ENCODE peak calls at places on chromosome 6, in eight cellular contexts. One of them, this sample, is unnamed.

GRCh38 chr6:167815296-167815980 is 11.3 kb upstream of the AFDN start:
- DNase-seq in fibroblast of the aortic adventitia: no peak
- DNase-seq in CD14-positive monocyte: no peak
- DNase-seq in choroid plexus epithelial cell: no peak
- DNase-seq in A549: no peak
- DNase-seq in heart right ventricle: no peak
- DNase-seq in nephron progenitor cell: no peak
- DNase-seq in MCF 10A: no peak
- DNase-seq in this sample: no peak

GRCh38 chr6:24854077-24854670 is 55.5 kb upstream of the ARMH2 start:
- DNase-seq in CD14-positive monocyte: no peak
- DNase-seq in fibroblast of the aortic adventitia: no peak
- DNase-seq in nephron progenitor cell: no peak
- DNase-seq in choroid plexus epithelial cell: no peak
- DNase-seq in heart right ventricle: no peak
- DNase-seq in A549: no peak
- DNase-seq in MCF 10A: no peak
- DNase-seq in this sample: no peak

GRCh38 chr6:150251566-150252186 is 108.8 kb downstream of the PPP1R14C start:
- DNase-seq in MCF 10A: no peak
- DNase-seq in heart right ventricle: no peak
- DNase-seq in fibroblast of the aortic adventitia: no peak
- DNase-seq in nephron progenitor cell: no peak
- DNase-seq in CD14-positive monocyte: no peak
- DNase-seq in A549: no peak
- DNase-seq in choroid plexus epithelial cell: no peak
- DNase-seq in this sample: peak; percentile 25

GRCh38 chr6:6654599-6655575 is 66.4 kb downstream of the LY86 start:
- DNase-seq in choroid plexus epithelial cell: no peak
- DNase-seq in fibroblast of the aortic adventitia: peak; percentile 79
- DNase-seq in MCF 10A: no peak
- DNase-seq in heart right ventricle: no peak
- DNase-seq in A549: no peak
- DNase-seq in CD14-positive monocyte: no peak
- DNase-seq in nephron progenitor cell: no peak
- DNase-seq in this sample: no peak

GRCh38 chr6:111992851-111993250 is 61.1 kb upstream of the CCN6 start:
- DNase-seq in A549: no peak
- DNase-seq in heart right ventricle: no peak
- DNase-seq in CD14-positive monocyte: peak; percentile 64
- DNase-seq in choroid plexus epithelial cell: peak; percentile 56
- DNase-seq in fibroblast of the aortic adventitia: no peak
- DNase-seq in MCF 10A: no peak
- DNase-seq in nephron progenitor cell: no peak
- DNase-seq in this sample: peak; percentile 55

GRCh38 chr6:169950558-169950957 is 199.1 kb downstream of the ERMARD start:
- DNase-seq in heart right ventricle: no peak
- DNase-seq in choroid plexus epithelial cell: peak; percentile 10
- DNase-seq in MCF 10A: peak; percentile 45
- DNase-seq in fibroblast of the aortic adventitia: no peak
- DNase-seq in A549: peak; percentile 22
- DNase-seq in CD14-positive monocyte: no peak
- DNase-seq in nephron progenitor cell: no peak
- DNase-seq in this sample: no peak

GRCh38 chr6:170134077-170135040 is 156.5 kb downstream of the DLL1 start:
- DNase-seq in A549: no peak
- DNase-seq in nephron progenitor cell: no peak
- DNase-seq in heart right ventricle: peak; percentile 39
- DNase-seq in choroid plexus epithelial cell: no peak
- DNase-seq in fibroblast of the aortic adventitia: peak; percentile 11
- DNase-seq in MCF 10A: no peak
- DNase-seq in CD14-positive monocyte: peak; percentile 42
- DNase-seq in this sample: no peak

GRCh38 chr6:32588156-32588555 is 1.5 kb downstream of the HLA-DRB1 start:
- DNase-seq in fibroblast of the aortic adventitia: no peak
- DNase-seq in MCF 10A: no peak
- DNase-seq in heart right ventricle: no peak
- DNase-seq in choroid plexus epithelial cell: no peak
- DNase-seq in nephron progenitor cell: no peak
- DNase-seq in A549: no peak
- DNase-seq in CD14-positive monocyte: no peak
- DNase-seq in this sample: no peak

GRCh38 chr6:70221025-70221714 is 81.7 kb downstream of the COL9A1 start:
- DNase-seq in CD14-positive monocyte: no peak
- DNase-seq in A549: peak; percentile 12
- DNase-seq in fibroblast of the aortic adventitia: peak; percentile 39
- DNase-seq in MCF 10A: peak; percentile 33
- DNase-seq in heart right ventricle: no peak
- DNase-seq in choroid plexus epithelial cell: peak; percentile 53
- DNase-seq in nephron progenitor cell: peak; percentile 22
- DNase-seq in this sample: peak; percentile 42

GRCh38 chr6:41306187-41306854 is 19.8 kb upstream of the TREM1 start:
- DNase-seq in A549: peak; percentile 52
- DNase-seq in choroid plexus epithelial cell: peak; percentile 74
- DNase-seq in heart right ventricle: no peak
- DNase-seq in MCF 10A: peak; percentile 72
- DNase-seq in fibroblast of the aortic adventitia: peak; percentile 59
- DNase-seq in CD14-positive monocyte: no peak
- DNase-seq in nephron progenitor cell: peak; percentile 49
- DNase-seq in this sample: peak; percentile 36

GRCh38 chr6:135586388-135586787 is 88.8 kb upstream of the AHI1 start:
- DNase-seq in A549: no peak
- DNase-seq in heart right ventricle: no peak
- DNase-seq in fibroblast of the aortic adventitia: peak; percentile 39
- DNase-seq in nephron progenitor cell: no peak
- DNase-seq in MCF 10A: no peak
- DNase-seq in CD14-positive monocyte: no peak
- DNase-seq in choroid plexus epithelial cell: no peak
- DNase-seq in this sample: no peak

GRCh38 chr6:43143235-43144124 is 27.6 kb upstream of the SRF start:
- DNase-seq in choroid plexus epithelial cell: peak; percentile 96
- DNase-seq in A549: peak; percentile 59
- DNase-seq in nephron progenitor cell: peak; percentile 87
- DNase-seq in MCF 10A: peak; percentile 80
- DNase-seq in fibroblast of the aortic adventitia: peak; percentile 92
- DNase-seq in heart right ventricle: peak; percentile 88
- DNase-seq in CD14-positive monocyte: no peak
- DNase-seq in this sample: peak; percentile 92

GRCh38 chr6:158770533-158770932 is 48.6 kb downstream of the EZR start:
- DNase-seq in nephron progenitor cell: no peak
- DNase-seq in A549: no peak
- DNase-seq in fibroblast of the aortic adventitia: peak; percentile 12
- DNase-seq in CD14-positive monocyte: no peak
- DNase-seq in MCF 10A: no peak
- DNase-seq in choroid plexus epithelial cell: no peak
- DNase-seq in heart right ventricle: peak; percentile 54
- DNase-seq in this sample: no peak

GRCh38 chr6:40695114-40695513 is 108.0 kb upstream of the LRFN2 start:
- DNase-seq in nephron progenitor cell: no peak
- DNase-seq in choroid plexus epithelial cell: peak; percentile 46
- DNase-seq in heart right ventricle: no peak
- DNase-seq in A549: peak; percentile 6
- DNase-seq in fibroblast of the aortic adventitia: no peak
- DNase-seq in MCF 10A: no peak
- DNase-seq in CD14-positive monocyte: no peak
- DNase-seq in this sample: no peak

GRCh38 chr6:140475086-140475485 is 1100.6 kb upstream of the CITED2 start:
- DNase-seq in MCF 10A: peak; percentile 53
- DNase-seq in A549: no peak
- DNase-seq in heart right ventricle: no peak
- DNase-seq in choroid plexus epithelial cell: peak; percentile 46
- DNase-seq in CD14-positive monocyte: no peak
- DNase-seq in fibroblast of the aortic adventitia: no peak
- DNase-seq in nephron progenitor cell: no peak
- DNase-seq in this sample: peak; percentile 38

GRCh38 chr6:155483858-155484257 is 28.2 kb upstream of the NOX3 start:
- DNase-seq in heart right ventricle: no peak
- DNase-seq in MCF 10A: peak; percentile 47
- DNase-seq in A549: no peak
- DNase-seq in choroid plexus epithelial cell: peak; percentile 81
- DNase-seq in fibroblast of the aortic adventitia: peak; percentile 92
- DNase-seq in CD14-positive monocyte: no peak
- DNase-seq in nephron progenitor cell: no peak
- DNase-seq in this sample: peak; percentile 45

GRCh38 chr6:135311446-135312200 is 130.5 kb downstream of the MYB start:
- DNase-seq in A549: no peak
- DNase-seq in MCF 10A: no peak
- DNase-seq in fibroblast of the aortic adventitia: no peak
- DNase-seq in choroid plexus epithelial cell: no peak
- DNase-seq in CD14-positive monocyte: no peak
- DNase-seq in heart right ventricle: no peak
- DNase-seq in nephron progenitor cell: no peak
- DNase-seq in this sample: no peak

GRCh38 chr6:130364224-130364780 is 1.5 kb upstream of the TMEM200A start:
- DNase-seq in MCF 10A: no peak
- DNase-seq in A549: no peak
- DNase-seq in fibroblast of the aortic adventitia: no peak
- DNase-seq in nephron progenitor cell: no peak
- DNase-seq in heart right ventricle: no peak
- DNase-seq in CD14-positive monocyte: no peak
- DNase-seq in choroid plexus epithelial cell: no peak
- DNase-seq in this sample: no peak

GRCh38 chr6:42532038-42532669 is 31.7 kb upstream of the UBR2 start:
- DNase-seq in MCF 10A: peak; percentile 74
- DNase-seq in CD14-positive monocyte: no peak
- DNase-seq in fibroblast of the aortic adventitia: peak; percentile 79
- DNase-seq in A549: peak; percentile 77
- DNase-seq in nephron progenitor cell: peak; percentile 27
- DNase-seq in choroid plexus epithelial cell: peak; percentile 80
- DNase-seq in heart right ventricle: no peak
- DNase-seq in this sample: peak; percentile 66

GRCh38 chr6:118509009-118509617 is 39.0 kb upstream of the PLN start:
- DNase-seq in nephron progenitor cell: no peak
- DNase-seq in choroid plexus epithelial cell: peak; percentile 76
- DNase-seq in MCF 10A: peak; percentile 43
- DNase-seq in CD14-positive monocyte: no peak
- DNase-seq in heart right ventricle: no peak
- DNase-seq in A549: peak; percentile 30
- DNase-seq in fibroblast of the aortic adventitia: peak; percentile 52
- DNase-seq in this sample: peak; percentile 54

GRCh38 chr6:41901882-41902519 is 6.8 kb upstream of the USP49 start:
- DNase-seq in MCF 10A: peak; percentile 45
- DNase-seq in fibroblast of the aortic adventitia: no peak
- DNase-seq in CD14-positive monocyte: no peak
- DNase-seq in nephron progenitor cell: no peak
- DNase-seq in heart right ventricle: no peak
- DNase-seq in A549: peak; percentile 52
- DNase-seq in choroid plexus epithelial cell: peak; percentile 67
- DNase-seq in this sample: no peak

GRCh38 chr6:33724281-33725023 is 13.0 kb upstream of the UQCC2 start:
- DNase-seq in CD14-positive monocyte: no peak
- DNase-seq in nephron progenitor cell: no peak
- DNase-seq in A549: no peak
- DNase-seq in choroid plexus epithelial cell: no peak
- DNase-seq in heart right ventricle: no peak
- DNase-seq in fibroblast of the aortic adventitia: no peak
- DNase-seq in MCF 10A: no peak
- DNase-seq in this sample: no peak

GRCh38 chr6:71012871-71013456 is 56.1 kb upstream of the B3GAT2 start:
- DNase-seq in MCF 10A: peak; percentile 73
- DNase-seq in nephron progenitor cell: peak; percentile 35
- DNase-seq in CD14-positive monocyte: no peak
- DNase-seq in heart right ventricle: no peak
- DNase-seq in fibroblast of the aortic adventitia: peak; percentile 63
- DNase-seq in A549: peak; percentile 45
- DNase-seq in choroid plexus epithelial cell: peak; percentile 76
- DNase-seq in this sample: peak; percentile 49

GRCh38 chr6:39625209-39625608 is 100.0 kb downstream of the KIF6 start:
- DNase-seq in CD14-positive monocyte: no peak
- DNase-seq in fibroblast of the aortic adventitia: no peak
- DNase-seq in MCF 10A: no peak
- DNase-seq in choroid plexus epithelial cell: no peak
- DNase-seq in nephron progenitor cell: no peak
- DNase-seq in A549: no peak
- DNase-seq in heart right ventricle: no peak
- DNase-seq in this sample: no peak

GRCh38 chr6:36596359-36596758 is 2.2 kb downstream of the SRSF3 start:
- DNase-seq in A549: no peak
- DNase-seq in choroid plexus epithelial cell: no peak
- DNase-seq in MCF 10A: no peak
- DNase-seq in CD14-positive monocyte: no peak
- DNase-seq in fibroblast of the aortic adventitia: no peak
- DNase-seq in nephron progenitor cell: no peak
- DNase-seq in heart right ventricle: no peak
- DNase-seq in this sample: no peak

DNA sequence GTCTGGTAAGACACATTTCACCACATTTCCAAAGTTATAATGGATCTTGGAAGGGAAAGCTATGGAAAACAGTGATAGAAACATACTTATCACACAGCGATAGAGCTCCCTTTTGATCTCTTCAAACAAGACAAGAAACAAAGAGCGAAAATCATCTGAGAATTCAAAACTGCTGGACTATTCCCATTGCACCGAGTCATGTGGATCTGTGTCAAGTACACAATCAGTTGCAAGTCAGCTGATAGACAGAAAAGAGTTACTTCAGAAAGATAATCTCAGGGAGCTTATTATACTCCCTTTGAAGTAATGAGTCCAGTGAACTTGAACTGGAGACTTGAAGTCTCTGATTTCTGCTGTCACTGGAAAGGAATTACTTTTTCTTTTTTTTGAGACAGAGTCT is 89.7 kb upstream of the GCM1 start:
- DNase-seq in heart right ventricle: no peak
- DNase-seq in fibroblast of the aortic adventitia: no peak
- DNase-seq in CD14-positive monocyte: no peak
- DNase-seq in choroid plexus epithelial cell: no peak
- DNase-seq in nephron progenitor cell: no peak
- DNase-seq in A549: no peak
- DNase-seq in MCF 10A: no peak
- DNase-seq in this sample: no peak
- TF ChIP-seq CTCF in heart right ventricle: no peak
- TF ChIP-seq CTCF in fibroblast of the aortic adventitia: no peak
- TF ChIP-seq CTCF in CD14-positive monocyte: no peak
- TF ChIP-seq CTCF in choroid plexus epithelial cell: no peak
- TF ChIP-seq CTCF in nephron progenitor cell: no peak
- TF ChIP-seq CTCF in A549: no peak
- TF ChIP-seq CTCF in MCF 10A: no peak
- TF ChIP-seq CTCF in this sample: no peak

GRCh38 chr6:7673063-7673536 is 52.8 kb upstream of the BMP6 start:
- DNase-seq in choroid plexus epithelial cell: no peak
- DNase-seq in heart right ventricle: peak; percentile 49
- DNase-seq in nephron progenitor cell: peak; percentile 26
- DNase-seq in CD14-positive monocyte: no peak
- DNase-seq in A549: peak; percentile 64
- DNase-seq in fibroblast of the aortic adventitia: peak; percentile 69
- DNase-seq in MCF 10A: peak; percentile 86
- DNase-seq in this sample: peak; percentile 8
- TF ChIP-seq CTCF in choroid plexus epithelial cell: peak; percentile 9
- TF ChIP-seq CTCF in heart right ventricle: peak; percentile 26
- TF ChIP-seq CTCF in nephron progenitor cell: no peak
- TF ChIP-seq CTCF in CD14-positive monocyte: no peak
- TF ChIP-seq CTCF in A549: no peak
- TF ChIP-seq CTCF in fibroblast of the aortic adventitia: no peak
- TF ChIP-seq CTCF in MCF 10A: peak; percentile 8
- TF ChIP-seq CTCF in this sample: no peak

GRCh38 chr6:54846243-54846856 is at the start of gene FAM83B:
- DNase-seq in A549: no peak
- DNase-seq in nephron progenitor cell: peak; percentile 56
- DNase-seq in choroid plexus epithelial cell: no peak
- DNase-seq in heart right ventricle: peak; percentile 19
- DNase-seq in MCF 10A: peak; percentile 94
- DNase-seq in fibroblast of the aortic adventitia: no peak
- DNase-seq in CD14-positive monocyte: no peak
- DNase-seq in this sample: no peak
- TF ChIP-seq CTCF in A549: no peak
- TF ChIP-seq CTCF in nephron progenitor cell: no peak
- TF ChIP-seq CTCF in choroid plexus epithelial cell: no peak
- TF ChIP-seq CTCF in heart right ventricle: no peak
- TF ChIP-seq CTCF in MCF 10A: no peak
- TF ChIP-seq CTCF in fibroblast of the aortic adventitia: no peak
- TF ChIP-seq CTCF in CD14-positive monocyte: no peak
- TF ChIP-seq CTCF in this sample: no peak

GRCh38 chr6:107817784-107818183 is 6.3 kb downstream of the SCML4 start:
- DNase-seq in choroid plexus epithelial cell: no peak
- DNase-seq in fibroblast of the aortic adventitia: no peak
- DNase-seq in A549: no peak
- DNase-seq in MCF 10A: no peak
- DNase-seq in nephron progenitor cell: no peak
- DNase-seq in CD14-positive monocyte: no peak
- DNase-seq in heart right ventricle: no peak
- DNase-seq in this sample: no peak
- TF ChIP-seq CTCF in choroid plexus epithelial cell: no peak
- TF ChIP-seq CTCF in fibroblast of the aortic adventitia: no peak
- TF ChIP-seq CTCF in A549: no peak
- TF ChIP-seq CTCF in MCF 10A: no peak
- TF ChIP-seq CTCF in nephron progenitor cell: no peak
- TF ChIP-seq CTCF in CD14-positive monocyte: no peak
- TF ChIP-seq CTCF in heart right ventricle: no peak
- TF ChIP-seq CTCF in this sample: no peak